ENCODE peak calls at places on chromosomes 6 and 20, in nine cellular contexts. H, I, N, R, C, O, K, D and T are unnamed samples.

GRCh38 chr20:50967621-50968020 is 9.0 kb downstream of the MOCS3 start:
- DNase-seq in O (no peak), R (no peak), N (no peak), I (peak), C (no peak), H (no peak), D (no peak), K (no peak), T (no peak)

GRCh38 chr6:137646506-137646905 is 152.3 kb upstream of the OLIG3 start:
- DNase-seq in N (no peak), C (no peak), H (no peak), K (no peak), R (no peak), O (no peak), I (no peak), D (no peak), T (no peak)

GRCh38 chr20:34843421-34843820 is 18.0 kb upstream of the NCOA6 start:
- DNase-seq in D (no peak), I (no peak), N (no peak), R (no peak), H (no peak), K (no peak), O (no peak), C (no peak), T (no peak)

GRCh38 chr6:45710304-45710821 is 305.3 kb downstream of the CLIC5 start:
- DNase-seq in K (peak), C (no peak), D (no peak), I (peak), H (no peak), R (peak), O (no peak), N (peak), T (no peak)

GRCh38 chr6:148565931-148566663 is 180.7 kb upstream of the UST start:
- DNase-seq in D (no peak), R (no peak), I (peak), C (no peak), O (peak), H (no peak), K (peak), N (peak), T (no peak)

GRCh38 chr20:5626603-5627002 is 123.6 kb upstream of the SHLD1 start:
- DNase-seq in C (no peak), O (no peak), D (no peak), I (no peak), R (no peak), K (no peak), N (no peak), H (no peak), T (no peak)

GRCh38 chr20:44334306-44334705 is 2.5 kb upstream of the R3HDML start:
- DNase-seq in I (no peak), D (no peak), O (peak), N (no peak), R (no peak), C (no peak), H (no peak), K (no peak), T (no peak)

GRCh38 chr6:165135889-165136288 is 173.5 kb downstream of the C6orf118 start:
- DNase-seq in D (no peak), R (no peak), C (no peak), I (no peak), N (no peak), H (no peak), O (no peak), K (no peak), T (no peak)

GRCh38 chr20:3171391-3172125 is 1.8 kb downstream of the LZTS3 start:
- DNase-seq in C (no peak), I (no peak), D (no peak), H (no peak), O (no peak), N (no peak), R (no peak), K (no peak), T (no peak)

GRCh38 chr20:13401596-13401995 is 180.5 kb downstream of the ISM1 start:
- DNase-seq in D (no peak), H (no peak), O (no peak), C (no peak), I (peak), K (no peak), R (no peak), N (no peak), T (no peak)

GRCh38 chr20:24470031-24470781 is 777 bp downstream of the SYNDIG1 start:
- DNase-seq in K (no peak), O (no peak), I (peak), R (no peak), H (no peak), N (peak), C (no peak), D (no peak), T (no peak)

GRCh38 chr20:41231850-41232249 is 85.7 kb downstream of the ZHX3 start:
- DNase-seq in N (no peak), I (no peak), H (no peak), D (no peak), R (no peak), O (no peak), C (no peak), K (no peak), T (no peak)

GRCh38 chr20:63261808-63262528 is 7.7 kb upstream of the NKAIN4 start:
- DNase-seq in R (no peak), K (no peak), C (no peak), H (no peak), O (no peak), N (no peak), D (no peak), I (no peak), T (no peak)

GRCh38 chr6:168565112-168565511 is 124.1 kb downstream of the SMOC2 start:
- DNase-seq in K (no peak), H (no peak), I (no peak), R (no peak), O (no peak), N (no peak), D (no peak), C (no peak), T (no peak)

GRCh38 chr6:39973661-39974060 is 39.4 kb upstream of the MOCS1 start:
- DNase-seq in N (no peak), K (no peak), D (no peak), C (no peak), I (no peak), H (no peak), R (no peak), O (no peak), T (no peak)

GRCh38 chr20:48193626-48194025 is 408.3 kb upstream of the SULF2 start:
- DNase-seq in O (no peak), N (no peak), H (no peak), K (no peak), D (no peak), I (no peak), R (no peak), C (no peak), T (no peak)

GRCh38 chr20:10682939-10683338 is 9.1 kb upstream of the JAG1 start:
- DNase-seq in H (no peak), C (no peak), R (no peak), K (no peak), D (no peak), N (no peak), O (no peak), I (peak), T (no peak)

GRCh38 chr6:148203281-148203925 is 139.2 kb upstream of the SASH1 start:
- DNase-seq in I (peak), D (no peak), C (no peak), K (no peak), H (no peak), N (peak), R (no peak), O (no peak), T (no peak)

GRCh38 chr20:23451956-23452487 is 654 bp downstream of the CST11 start:
- DNase-seq in O (no peak), N (no peak), K (no peak), R (no peak), C (no peak), H (no peak), D (no peak), I (no peak), T (no peak)